ENCODE peak calls at places on chromosomes 11 and 22, in five cellular contexts. One of them, this sample, is unnamed.

GRCh38 chr11:32817181-32817842 is 12.4 kb upstream of the PRRG4 start:
- DNase-seq in EL: no peak
- DNase-seq in AG09309: no peak
- DNase-seq in stimulated activated CD8-positive, alpha-beta memory T cell treated with anti-CD3 and anti-CD28 coated beads, Interleukin-12 subunit alpha, Interleukin-12 subunit beta, amount 100 ng/mL, for 4 hours: no peak
- DNase-seq in AG08396: no peak
- DNase-seq in this sample: no peak

GRCh38 chr22:50174382-50175190 is 4.1 kb downstream of the PANX2 start:
- DNase-seq in stimulated activated CD8-positive, alpha-beta memory T cell treated with anti-CD3 and anti-CD28 coated beads, Interleukin-12 subunit alpha, Interleukin-12 subunit beta, amount 100 ng/mL, for 4 hours: no peak
- DNase-seq in AG08396: no peak
- DNase-seq in AG09309: no peak
- DNase-seq in EL: no peak
- DNase-seq in this sample: no peak

GRCh38 chr11:127000291-127000968 is at the start of gene KIRREL3:
- DNase-seq in EL: peak
- DNase-seq in AG08396: peak
- DNase-seq in AG09309: no peak
- DNase-seq in stimulated activated CD8-positive, alpha-beta memory T cell treated with anti-CD3 and anti-CD28 coated beads, Interleukin-12 subunit alpha, Interleukin-12 subunit beta, amount 100 ng/mL, for 4 hours: no peak
- DNase-seq in this sample: peak

GRCh38 chr11:91373497-91373896 is 851.1 kb upstream of the FAT3 start:
- DNase-seq in EL: no peak
- DNase-seq in stimulated activated CD8-positive, alpha-beta memory T cell treated with anti-CD3 and anti-CD28 coated beads, Interleukin-12 subunit alpha, Interleukin-12 subunit beta, amount 100 ng/mL, for 4 hours: no peak
- DNase-seq in AG08396: no peak
- DNase-seq in AG09309: no peak
- DNase-seq in this sample: peak

GRCh38 chr11:63623513-63624140 is 9.4 kb upstream of the PLAAT3 start:
- DNase-seq in AG09309: no peak
- DNase-seq in stimulated activated CD8-positive, alpha-beta memory T cell treated with anti-CD3 and anti-CD28 coated beads, Interleukin-12 subunit alpha, Interleukin-12 subunit beta, amount 100 ng/mL, for 4 hours: no peak
- DNase-seq in EL: no peak
- DNase-seq in AG08396: no peak
- DNase-seq in this sample: no peak

GRCh38 chr22:20220629-20221026 is 47.5 kb downstream of the RTN4R start:
- DNase-seq in stimulated activated CD8-positive, alpha-beta memory T cell treated with anti-CD3 and anti-CD28 coated beads, Interleukin-12 subunit alpha, Interleukin-12 subunit beta, amount 100 ng/mL, for 4 hours: no peak
- DNase-seq in AG09309: no peak
- DNase-seq in AG08396: no peak
- DNase-seq in EL: no peak
- DNase-seq in this sample: no peak

GRCh38 chr11:10303558-10304363 is 1.1 kb upstream of the ADM start:
- DNase-seq in stimulated activated CD8-positive, alpha-beta memory T cell treated with anti-CD3 and anti-CD28 coated beads, Interleukin-12 subunit alpha, Interleukin-12 subunit beta, amount 100 ng/mL, for 4 hours: no peak
- DNase-seq in EL: peak
- DNase-seq in AG08396: no peak
- DNase-seq in AG09309: no peak
- DNase-seq in this sample: peak

GRCh38 chr11:12433571-12434061 is 56.2 kb downstream of the PARVA start:
- DNase-seq in EL: peak
- DNase-seq in AG08396: peak
- DNase-seq in stimulated activated CD8-positive, alpha-beta memory T cell treated with anti-CD3 and anti-CD28 coated beads, Interleukin-12 subunit alpha, Interleukin-12 subunit beta, amount 100 ng/mL, for 4 hours: no peak
- DNase-seq in AG09309: peak
- DNase-seq in this sample: no peak

GRCh38 chr22:49678842-49679170 is 148.9 kb downstream of the BRD1 start:
- DNase-seq in AG08396: no peak
- DNase-seq in EL: no peak
- DNase-seq in stimulated activated CD8-positive, alpha-beta memory T cell treated with anti-CD3 and anti-CD28 coated beads, Interleukin-12 subunit alpha, Interleukin-12 subunit beta, amount 100 ng/mL, for 4 hours: no peak
- DNase-seq in AG09309: no peak
- DNase-seq in this sample: no peak

GRCh38 chr22:34508797-34509196 is 557.2 kb upstream of the ISX start:
- DNase-seq in EL: no peak
- DNase-seq in AG08396: no peak
- DNase-seq in AG09309: no peak
- DNase-seq in stimulated activated CD8-positive, alpha-beta memory T cell treated with anti-CD3 and anti-CD28 coated beads, Interleukin-12 subunit alpha, Interleukin-12 subunit beta, amount 100 ng/mL, for 4 hours: no peak
- DNase-seq in this sample: no peak

GRCh38 chr11:63951779-63952536 is 13.2 kb downstream of the NAA40 start:
- DNase-seq in EL: no peak
- DNase-seq in stimulated activated CD8-positive, alpha-beta memory T cell treated with anti-CD3 and anti-CD28 coated beads, Interleukin-12 subunit alpha, Interleukin-12 subunit beta, amount 100 ng/mL, for 4 hours: no peak
- DNase-seq in AG08396: no peak
- DNase-seq in AG09309: no peak
- DNase-seq in this sample: no peak

GRCh38 chr22:28873183-28873964 is 10.0 kb upstream of the ZNRF3 start:
- DNase-seq in AG09309: no peak
- DNase-seq in EL: no peak
- DNase-seq in AG08396: peak
- DNase-seq in stimulated activated CD8-positive, alpha-beta memory T cell treated with anti-CD3 and anti-CD28 coated beads, Interleukin-12 subunit alpha, Interleukin-12 subunit beta, amount 100 ng/mL, for 4 hours: no peak
- DNase-seq in this sample: peak

GRCh38 chr11:1553808-1554594 is 18.1 kb downstream of the DUSP8 start:
- DNase-seq in stimulated activated CD8-positive, alpha-beta memory T cell treated with anti-CD3 and anti-CD28 coated beads, Interleukin-12 subunit alpha, Interleukin-12 subunit beta, amount 100 ng/mL, for 4 hours: no peak
- DNase-seq in AG08396: no peak
- DNase-seq in AG09309: no peak
- DNase-seq in EL: no peak
- DNase-seq in this sample: no peak

GRCh38 chr22:50641696-50642607 is 14.0 kb upstream of the ARSA start:
- DNase-seq in AG09309: no peak
- DNase-seq in AG08396: no peak
- DNase-seq in EL: no peak
- DNase-seq in stimulated activated CD8-positive, alpha-beta memory T cell treated with anti-CD3 and anti-CD28 coated beads, Interleukin-12 subunit alpha, Interleukin-12 subunit beta, amount 100 ng/mL, for 4 hours: no peak
- DNase-seq in this sample: no peak

GRCh38 chr11:111846063-111846462 is 25.3 kb downstream of the ALG9 start:
- DNase-seq in stimulated activated CD8-positive, alpha-beta memory T cell treated with anti-CD3 and anti-CD28 coated beads, Interleukin-12 subunit alpha, Interleukin-12 subunit beta, amount 100 ng/mL, for 4 hours: no peak
- DNase-seq in AG09309: no peak
- DNase-seq in EL: peak
- DNase-seq in AG08396: peak
- DNase-seq in this sample: no peak

GRCh38 chr11:117511483-117511934 is 183.9 kb downstream of the CEP164 start:
- DNase-seq in AG08396: no peak
- DNase-seq in AG09309: no peak
- DNase-seq in stimulated activated CD8-positive, alpha-beta memory T cell treated with anti-CD3 and anti-CD28 coated beads, Interleukin-12 subunit alpha, Interleukin-12 subunit beta, amount 100 ng/mL, for 4 hours: no peak
- DNase-seq in EL: no peak
- DNase-seq in this sample: no peak

GRCh38 chr11:66987158-66987620 is 12.1 kb downstream of the C11orf86 start:
- DNase-seq in EL: no peak
- DNase-seq in AG09309: no peak
- DNase-seq in stimulated activated CD8-positive, alpha-beta memory T cell treated with anti-CD3 and anti-CD28 coated beads, Interleukin-12 subunit alpha, Interleukin-12 subunit beta, amount 100 ng/mL, for 4 hours: no peak
- DNase-seq in AG08396: no peak
- DNase-seq in this sample: no peak

GRCh38 chr11:9573775-9574555 is 495 bp downstream of the WEE1 start:
- DNase-seq in stimulated activated CD8-positive, alpha-beta memory T cell treated with anti-CD3 and anti-CD28 coated beads, Interleukin-12 subunit alpha, Interleukin-12 subunit beta, amount 100 ng/mL, for 4 hours: no peak
- DNase-seq in AG09309: no peak
- DNase-seq in AG08396: no peak
- DNase-seq in EL: no peak
- DNase-seq in this sample: no peak

GRCh38 chr22:23383491-23384450 is 196.3 kb downstream of the IGLL1 start:
- DNase-seq in stimulated activated CD8-positive, alpha-beta memory T cell treated with anti-CD3 and anti-CD28 coated beads, Interleukin-12 subunit alpha, Interleukin-12 subunit beta, amount 100 ng/mL, for 4 hours: no peak
- DNase-seq in AG09309: no peak
- DNase-seq in EL: no peak
- DNase-seq in AG08396: no peak
- DNase-seq in this sample: peak

GRCh38 chr22:20137671-20138416 is 6.2 kb downstream of the ZDHHC8 start:
- DNase-seq in EL: no peak
- DNase-seq in AG09309: no peak
- DNase-seq in AG08396: no peak
- DNase-seq in stimulated activated CD8-positive, alpha-beta memory T cell treated with anti-CD3 and anti-CD28 coated beads, Interleukin-12 subunit alpha, Interleukin-12 subunit beta, amount 100 ng/mL, for 4 hours: no peak
- DNase-seq in this sample: no peak

GRCh38 chr22:20174785-20175596 is 24.1 kb upstream of the CCDC188 start:
- DNase-seq in AG08396: peak
- DNase-seq in stimulated activated CD8-positive, alpha-beta memory T cell treated with anti-CD3 and anti-CD28 coated beads, Interleukin-12 subunit alpha, Interleukin-12 subunit beta, amount 100 ng/mL, for 4 hours: no peak
- DNase-seq in EL: no peak
- DNase-seq in AG09309: no peak
- DNase-seq in this sample: no peak

GRCh38 chr22:42066133-42066761 is 4.4 kb downstream of the NAGA start:
- DNase-seq in EL: no peak
- DNase-seq in stimulated activated CD8-positive, alpha-beta memory T cell treated with anti-CD3 and anti-CD28 coated beads, Interleukin-12 subunit alpha, Interleukin-12 subunit beta, amount 100 ng/mL, for 4 hours: no peak
- DNase-seq in AG08396: no peak
- DNase-seq in AG09309: no peak
- DNase-seq in this sample: no peak

GRCh38 chr11:96658436-96658835 is 268.6 kb downstream of the JRKL start:
- DNase-seq in EL: no peak
- DNase-seq in stimulated activated CD8-positive, alpha-beta memory T cell treated with anti-CD3 and anti-CD28 coated beads, Interleukin-12 subunit alpha, Interleukin-12 subunit beta, amount 100 ng/mL, for 4 hours: no peak
- DNase-seq in AG08396: no peak
- DNase-seq in AG09309: no peak
- DNase-seq in this sample: peak

GRCh38 chr22:49426618-49427266 is 400.9 kb downstream of the BRD1 start:
- DNase-seq in stimulated activated CD8-positive, alpha-beta memory T cell treated with anti-CD3 and anti-CD28 coated beads, Interleukin-12 subunit alpha, Interleukin-12 subunit beta, amount 100 ng/mL, for 4 hours: no peak
- DNase-seq in AG08396: no peak
- DNase-seq in AG09309: no peak
- DNase-seq in EL: no peak
- DNase-seq in this sample: no peak

GRCh38 chr22:36369004-36369921 is 18.5 kb downstream of the MYH9 start:
- DNase-seq in EL: peak
- DNase-seq in AG09309: no peak
- DNase-seq in AG08396: no peak
- DNase-seq in stimulated activated CD8-positive, alpha-beta memory T cell treated with anti-CD3 and anti-CD28 coated beads, Interleukin-12 subunit alpha, Interleukin-12 subunit beta, amount 100 ng/mL, for 4 hours: peak
- DNase-seq in this sample: peak